ENCODE peak calls at places on chromosomes 3 and 15, in seven cellular contexts. Z, M, H, U, E, K and T are unnamed samples.

GRCh38 chr15:40047413-40048154 is 8.6 kb upstream of the SRP14 start:
- DNase-seq in E (no peak), M (peak; percentile 58), H (peak; percentile 85), Z (peak; percentile 85), K (peak; percentile 58), U (no peak), T (peak; percentile 63)

GRCh38 chr3:37761043-37761442 is 100.6 kb upstream of the CTDSPL start:
- DNase-seq in Z (no peak), M (no peak), H (no peak), K (no peak), U (no peak), E (no peak), T (no peak)

GRCh38 chr3:29140706-29141105 is 140.2 kb upstream of the RBMS3 start:
- DNase-seq in M (peak; percentile 30), U (no peak), Z (no peak), E (no peak), K (peak; percentile 13), H (peak; percentile 21), T (no peak)

GRCh38 chr3:124246949-124247348 is 255.0 kb upstream of the ROPN1 start:
- DNase-seq in H (no peak), E (no peak), Z (no peak), U (no peak), K (peak; percentile 27), M (no peak), T (no peak)

GRCh38 chr15:35925634-35926380 is 379.8 kb upstream of the DPH6 start:
- DNase-seq in Z (no peak), U (no peak), M (no peak), E (no peak), K (peak; percentile 4), H (peak; percentile 27), T (no peak)

GRCh38 chr15:68298882-68299381 is 21.4 kb downstream of the FEM1B start:
- DNase-seq in H (no peak), Z (no peak), U (no peak), K (no peak), M (no peak), E (no peak), T (peak; percentile 24)

GRCh38 chr15:48717458-48717857 is 71.9 kb upstream of the FBN1 start:
- DNase-seq in H (peak; percentile 48), Z (no peak), K (no peak), M (no peak), E (no peak), U (no peak), T (no peak)

GRCh38 chr15:77633134-77633912 is 611 bp upstream of the LINGO1 start:
- DNase-seq in H (peak; percentile 87), Z (peak; percentile 97), K (peak; percentile 95), M (peak; percentile 69), U (peak; percentile 97), E (peak; percentile 50), T (peak; percentile 30)

GRCh38 chr15:66409565-66410108 is 22.9 kb downstream of the MAP2K1 start:
- DNase-seq in U (no peak), K (no peak), H (no peak), Z (no peak), M (no peak), E (no peak), T (no peak)

GRCh38 chr3:81554348-81554747 is 207.1 kb downstream of the GBE1 start:
- DNase-seq in M (peak; percentile 50), Z (no peak), U (no peak), E (no peak), K (no peak), H (peak; percentile 54), T (no peak)

GRCh38 chr15:24054547-24055245 is 367.6 kb upstream of the NDN start:
- DNase-seq in H (no peak), K (no peak), U (no peak), E (no peak), M (no peak), Z (no peak), T (no peak)

GRCh38 chr3:5317572-5317971 is 130.1 kb downstream of the EDEM1 start:
- DNase-seq in E (no peak), K (peak; percentile 33), U (no peak), Z (no peak), H (no peak), M (no peak), T (no peak)

GRCh38 chr15:70426065-70426821 is 328.5 kb upstream of the TLE3 start:
- DNase-seq in K (no peak), Z (no peak), M (peak; percentile 28), U (no peak), H (no peak), E (no peak), T (no peak)

GRCh38 chr3:154334973-154335420 is 10.7 kb upstream of the DHX36 start:
- DNase-seq in M (peak; percentile 22), K (peak; percentile 50), Z (no peak), H (peak; percentile 49), U (no peak), E (no peak), T (no peak)

GRCh38 chr15:48842501-48842900 is 31.6 kb upstream of the CEP152 start:
- DNase-seq in E (no peak), H (no peak), K (no peak), U (no peak), Z (no peak), M (no peak), T (no peak)

GRCh38 chr15:35671197-35671596 is 125.2 kb upstream of the DPH6 start:
- DNase-seq in Z (no peak), E (no peak), H (no peak), U (no peak), K (no peak), M (no peak), T (no peak)

GRCh38 chr3:54188176-54188791 is 65.9 kb downstream of the CACNA2D3 start:
- DNase-seq in H (peak; percentile 84), Z (no peak), K (peak; percentile 90), U (peak; percentile 74), E (no peak), M (peak; percentile 7), T (peak; percentile 6)

GRCh38 chr15:68365140-68365745 is 66.7 kb downstream of the ITGA11 start:
- DNase-seq in M (no peak), K (no peak), H (peak; percentile 61), U (no peak), E (no peak), Z (no peak), T (no peak)

GRCh38 chr3:72230774-72231379 is 445.9 kb upstream of the PROK2 start:
- DNase-seq in K (no peak), U (no peak), H (peak; percentile 47), M (no peak), Z (no peak), E (no peak), T (no peak)

GRCh38 chr15:96337991-96338771 is 7.7 kb downstream of the NR2F2 start:
- DNase-seq in E (no peak), K (no peak), Z (no peak), H (peak; percentile 35), M (no peak), U (no peak), T (no peak)

GRCh38 chr3:24377218-24377993 is 117.2 kb downstream of the THRB start:
- DNase-seq in M (peak; percentile 20), Z (no peak), H (peak; percentile 27), K (no peak), U (no peak), E (no peak), T (no peak)